ENCODE peak calls at places on chromosomes 3 and 15, in nine cellular contexts. One of them, this sample, is unnamed.
A peak's percentile ranks its signal among the peaks of the same experiment; 100 is the strongest.

GRCh38 chr3:66261318-66261717 is 40.5 kb downstream of the SLC25A26 start:
- DNase-seq in NCI-H1417: no peak
- DNase-seq in AG04449: no peak
- DNase-seq in NCI-H2029 treated with DMSO at 0.1 percent for 48 hours: no peak
- DNase-seq in ELF-1: no peak
- DNase-seq in A172: peak; percentile 29
- DNase-seq in activated CD8-positive, alpha-beta memory T cell treated with anti-CD3 and anti-CD28 coated beads, Interleukin-2, amount 10 ng/mL, durations not matched to agents 7 days and 5 days: no peak
- DNase-seq in NCI-H524: no peak
- DNase-seq in NB4: no peak
- DNase-seq in this sample: no peak

GRCh38 chr15:27535445-27536129 is 563.5 kb downstream of the OCA2 start:
- DNase-seq in NCI-H1417: no peak
- DNase-seq in AG04449: no peak
- DNase-seq in NCI-H2029 treated with DMSO at 0.1 percent for 48 hours: no peak
- DNase-seq in ELF-1: no peak
- DNase-seq in A172: no peak
- DNase-seq in activated CD8-positive, alpha-beta memory T cell treated with anti-CD3 and anti-CD28 coated beads, Interleukin-2, amount 10 ng/mL, durations not matched to agents 7 days and 5 days: no peak
- DNase-seq in NCI-H524: peak; percentile 7
- DNase-seq in NB4: peak; percentile 6
- DNase-seq in this sample: no peak

GRCh38 chr3:77780621-77781020 is 740.7 kb downstream of the ROBO2 start:
- DNase-seq in NCI-H1417: peak; percentile 14
- DNase-seq in AG04449: no peak
- DNase-seq in NCI-H2029 treated with DMSO at 0.1 percent for 48 hours: no peak
- DNase-seq in ELF-1: no peak
- DNase-seq in A172: no peak
- DNase-seq in activated CD8-positive, alpha-beta memory T cell treated with anti-CD3 and anti-CD28 coated beads, Interleukin-2, amount 10 ng/mL, durations not matched to agents 7 days and 5 days: no peak
- DNase-seq in NCI-H524: peak; percentile 73
- DNase-seq in NB4: no peak
- DNase-seq in this sample: no peak

GRCh38 chr3:141093397-141093796 is 42.2 kb downstream of the SPSB4 start:
- DNase-seq in NCI-H1417: no peak
- DNase-seq in AG04449: no peak
- DNase-seq in NCI-H2029 treated with DMSO at 0.1 percent for 48 hours: no peak
- DNase-seq in ELF-1: no peak
- DNase-seq in A172: peak; percentile 48
- DNase-seq in activated CD8-positive, alpha-beta memory T cell treated with anti-CD3 and anti-CD28 coated beads, Interleukin-2, amount 10 ng/mL, durations not matched to agents 7 days and 5 days: no peak
- DNase-seq in NCI-H524: no peak
- DNase-seq in NB4: no peak
- DNase-seq in this sample: no peak

GRCh38 chr15:89781891-89782618 is 5.9 kb downstream of the MESP2 start:
- DNase-seq in NCI-H1417: no peak
- DNase-seq in AG04449: no peak
- DNase-seq in NCI-H2029 treated with DMSO at 0.1 percent for 48 hours: no peak
- DNase-seq in ELF-1: peak; percentile 83
- DNase-seq in A172: peak; percentile 59
- DNase-seq in activated CD8-positive, alpha-beta memory T cell treated with anti-CD3 and anti-CD28 coated beads, Interleukin-2, amount 10 ng/mL, durations not matched to agents 7 days and 5 days: no peak
- DNase-seq in NCI-H524: no peak
- DNase-seq in NB4: no peak
- DNase-seq in this sample: no peak

GRCh38 chr3:56347219-56347871 is 120.9 kb downstream of the ERC2 start:
- DNase-seq in NCI-H1417: no peak
- DNase-seq in AG04449: no peak
- DNase-seq in NCI-H2029 treated with DMSO at 0.1 percent for 48 hours: no peak
- DNase-seq in ELF-1: peak; percentile 81
- DNase-seq in A172: peak; percentile 27
- DNase-seq in activated CD8-positive, alpha-beta memory T cell treated with anti-CD3 and anti-CD28 coated beads, Interleukin-2, amount 10 ng/mL, durations not matched to agents 7 days and 5 days: peak; percentile 52
- DNase-seq in NCI-H524: peak; percentile 37
- DNase-seq in NB4: peak; percentile 63
- DNase-seq in this sample: no peak

GRCh38 chr3:101847328-101847727 is 2.0 kb upstream of the NFKBIZ start:
- DNase-seq in NCI-H1417: no peak
- DNase-seq in AG04449: no peak
- DNase-seq in NCI-H2029 treated with DMSO at 0.1 percent for 48 hours: no peak
- DNase-seq in ELF-1: no peak
- DNase-seq in A172: no peak
- DNase-seq in activated CD8-positive, alpha-beta memory T cell treated with anti-CD3 and anti-CD28 coated beads, Interleukin-2, amount 10 ng/mL, durations not matched to agents 7 days and 5 days: no peak
- DNase-seq in NCI-H524: no peak
- DNase-seq in NB4: no peak
- DNase-seq in this sample: no peak

GRCh38 chr3:186775999-186776398 is 7.4 kb upstream of the EIF4A2 start:
- DNase-seq in NCI-H1417: no peak
- DNase-seq in AG04449: no peak
- DNase-seq in NCI-H2029 treated with DMSO at 0.1 percent for 48 hours: no peak
- DNase-seq in ELF-1: peak; percentile 83
- DNase-seq in A172: no peak
- DNase-seq in activated CD8-positive, alpha-beta memory T cell treated with anti-CD3 and anti-CD28 coated beads, Interleukin-2, amount 10 ng/mL, durations not matched to agents 7 days and 5 days: no peak
- DNase-seq in NCI-H524: no peak
- DNase-seq in NB4: no peak
- DNase-seq in this sample: no peak

GRCh38 chr15:35252351-35252865 is 167.3 kb upstream of the NANOGP8 start:
- DNase-seq in NCI-H1417: no peak
- DNase-seq in AG04449: no peak
- DNase-seq in NCI-H2029 treated with DMSO at 0.1 percent for 48 hours: no peak
- DNase-seq in ELF-1: no peak
- DNase-seq in A172: no peak
- DNase-seq in activated CD8-positive, alpha-beta memory T cell treated with anti-CD3 and anti-CD28 coated beads, Interleukin-2, amount 10 ng/mL, durations not matched to agents 7 days and 5 days: no peak
- DNase-seq in NCI-H524: no peak
- DNase-seq in NB4: no peak
- DNase-seq in this sample: no peak

GRCh38 chr3:159586587-159587202 is 401.9 kb upstream of the IL12A start:
- DNase-seq in NCI-H1417: peak; percentile 22
- DNase-seq in AG04449: no peak
- DNase-seq in NCI-H2029 treated with DMSO at 0.1 percent for 48 hours: no peak
- DNase-seq in ELF-1: peak; percentile 66
- DNase-seq in A172: peak; percentile 73
- DNase-seq in activated CD8-positive, alpha-beta memory T cell treated with anti-CD3 and anti-CD28 coated beads, Interleukin-2, amount 10 ng/mL, durations not matched to agents 7 days and 5 days: no peak
- DNase-seq in NCI-H524: peak; percentile 74
- DNase-seq in NB4: peak; percentile 9
- DNase-seq in this sample: no peak

GRCh38 chr3:60742606-60743145 is 508.6 kb downstream of the FHIT start:
- DNase-seq in NCI-H1417: no peak
- DNase-seq in AG04449: no peak
- DNase-seq in NCI-H2029 treated with DMSO at 0.1 percent for 48 hours: no peak
- DNase-seq in ELF-1: peak; percentile 88
- DNase-seq in A172: peak; percentile 48
- DNase-seq in activated CD8-positive, alpha-beta memory T cell treated with anti-CD3 and anti-CD28 coated beads, Interleukin-2, amount 10 ng/mL, durations not matched to agents 7 days and 5 days: no peak
- DNase-seq in NCI-H524: no peak
- DNase-seq in NB4: no peak
- DNase-seq in this sample: no peak

GRCh38 chr15:27792756-27793264 is 306.3 kb downstream of the OCA2 start:
- DNase-seq in NCI-H1417: no peak
- DNase-seq in AG04449: no peak
- DNase-seq in NCI-H2029 treated with DMSO at 0.1 percent for 48 hours: no peak
- DNase-seq in ELF-1: no peak
- DNase-seq in A172: no peak
- DNase-seq in activated CD8-positive, alpha-beta memory T cell treated with anti-CD3 and anti-CD28 coated beads, Interleukin-2, amount 10 ng/mL, durations not matched to agents 7 days and 5 days: no peak
- DNase-seq in NCI-H524: no peak
- DNase-seq in NB4: no peak
- DNase-seq in this sample: no peak

GRCh38 chr3:126156468-126156867 is 23.9 kb downstream of the ALDH1L1 start:
- DNase-seq in NCI-H1417: no peak
- DNase-seq in AG04449: no peak
- DNase-seq in NCI-H2029 treated with DMSO at 0.1 percent for 48 hours: no peak
- DNase-seq in ELF-1: no peak
- DNase-seq in A172: peak; percentile 12
- DNase-seq in activated CD8-positive, alpha-beta memory T cell treated with anti-CD3 and anti-CD28 coated beads, Interleukin-2, amount 10 ng/mL, durations not matched to agents 7 days and 5 days: peak; percentile 23
- DNase-seq in NCI-H524: peak; percentile 21
- DNase-seq in NB4: no peak
- DNase-seq in this sample: no peak

GRCh38 chr3:188720636-188721035 is 451.1 kb upstream of the TPRG1 start:
- DNase-seq in NCI-H1417: no peak
- DNase-seq in AG04449: no peak
- DNase-seq in NCI-H2029 treated with DMSO at 0.1 percent for 48 hours: no peak
- DNase-seq in ELF-1: no peak
- DNase-seq in A172: no peak
- DNase-seq in activated CD8-positive, alpha-beta memory T cell treated with anti-CD3 and anti-CD28 coated beads, Interleukin-2, amount 10 ng/mL, durations not matched to agents 7 days and 5 days: no peak
- DNase-seq in NCI-H524: no peak
- DNase-seq in NB4: no peak
- DNase-seq in this sample: no peak

GRCh38 chr3:46282041-46282440 is 39.8 kb downstream of the CCR3 start:
- DNase-seq in NCI-H1417: no peak
- DNase-seq in AG04449: no peak
- DNase-seq in NCI-H2029 treated with DMSO at 0.1 percent for 48 hours: no peak
- DNase-seq in ELF-1: no peak
- DNase-seq in A172: no peak
- DNase-seq in activated CD8-positive, alpha-beta memory T cell treated with anti-CD3 and anti-CD28 coated beads, Interleukin-2, amount 10 ng/mL, durations not matched to agents 7 days and 5 days: no peak
- DNase-seq in NCI-H524: no peak
- DNase-seq in NB4: no peak
- DNase-seq in this sample: no peak

GRCh38 chr3:143040264-143040879 is 39.0 kb downstream of the U2SURP start:
- DNase-seq in NCI-H1417: no peak
- DNase-seq in AG04449: no peak
- DNase-seq in NCI-H2029 treated with DMSO at 0.1 percent for 48 hours: no peak
- DNase-seq in ELF-1: no peak
- DNase-seq in A172: peak; percentile 19
- DNase-seq in activated CD8-positive, alpha-beta memory T cell treated with anti-CD3 and anti-CD28 coated beads, Interleukin-2, amount 10 ng/mL, durations not matched to agents 7 days and 5 days: no peak
- DNase-seq in NCI-H524: peak; percentile 35
- DNase-seq in NB4: peak; percentile 45
- DNase-seq in this sample: no peak

GRCh38 chr3:42161050-42161935 is 70.1 kb downstream of the TRAK1 start:
- DNase-seq in NCI-H1417: no peak
- DNase-seq in AG04449: no peak
- DNase-seq in NCI-H2029 treated with DMSO at 0.1 percent for 48 hours: no peak
- DNase-seq in ELF-1: no peak
- DNase-seq in A172: no peak
- DNase-seq in activated CD8-positive, alpha-beta memory T cell treated with anti-CD3 and anti-CD28 coated beads, Interleukin-2, amount 10 ng/mL, durations not matched to agents 7 days and 5 days: no peak
- DNase-seq in NCI-H524: peak; percentile 29
- DNase-seq in NB4: no peak
- DNase-seq in this sample: no peak

GRCh38 chr15:79364571-79365240 is 53.8 kb downstream of the TMED3 start:
- DNase-seq in NCI-H1417: no peak
- DNase-seq in AG04449: no peak
- DNase-seq in NCI-H2029 treated with DMSO at 0.1 percent for 48 hours: no peak
- DNase-seq in ELF-1: no peak
- DNase-seq in A172: no peak
- DNase-seq in activated CD8-positive, alpha-beta memory T cell treated with anti-CD3 and anti-CD28 coated beads, Interleukin-2, amount 10 ng/mL, durations not matched to agents 7 days and 5 days: no peak
- DNase-seq in NCI-H524: no peak
- DNase-seq in NB4: no peak
- DNase-seq in this sample: no peak

GRCh38 chr15:26382416-26383086 is 390.3 kb downstream of the GABRB3 start:
- DNase-seq in NCI-H1417: no peak
- DNase-seq in AG04449: no peak
- DNase-seq in NCI-H2029 treated with DMSO at 0.1 percent for 48 hours: no peak
- DNase-seq in ELF-1: no peak
- DNase-seq in A172: no peak
- DNase-seq in activated CD8-positive, alpha-beta memory T cell treated with anti-CD3 and anti-CD28 coated beads, Interleukin-2, amount 10 ng/mL, durations not matched to agents 7 days and 5 days: no peak
- DNase-seq in NCI-H524: no peak
- DNase-seq in NB4: no peak
- DNase-seq in this sample: no peak

GRCh38 chr3:126146525-126147146 is 33.8 kb downstream of the ALDH1L1 start:
- DNase-seq in NCI-H1417: no peak
- DNase-seq in AG04449: no peak
- DNase-seq in NCI-H2029 treated with DMSO at 0.1 percent for 48 hours: no peak
- DNase-seq in ELF-1: no peak
- DNase-seq in A172: no peak
- DNase-seq in activated CD8-positive, alpha-beta memory T cell treated with anti-CD3 and anti-CD28 coated beads, Interleukin-2, amount 10 ng/mL, durations not matched to agents 7 days and 5 days: peak; percentile 19
- DNase-seq in NCI-H524: no peak
- DNase-seq in NB4: no peak
- DNase-seq in this sample: peak; percentile 7

GRCh38 chr3:33523093-33523667 is 83.0 kb upstream of the UBP1 start:
- DNase-seq in NCI-H1417: no peak
- DNase-seq in AG04449: no peak
- DNase-seq in NCI-H2029 treated with DMSO at 0.1 percent for 48 hours: no peak
- DNase-seq in ELF-1: no peak
- DNase-seq in A172: no peak
- DNase-seq in activated CD8-positive, alpha-beta memory T cell treated with anti-CD3 and anti-CD28 coated beads, Interleukin-2, amount 10 ng/mL, durations not matched to agents 7 days and 5 days: no peak
- DNase-seq in NCI-H524: no peak
- DNase-seq in NB4: no peak
- DNase-seq in this sample: no peak

GRCh38 chr3:147038456-147038855 is 367.9 kb downstream of the ZIC4 start:
- DNase-seq in NCI-H1417: no peak
- DNase-seq in AG04449: peak; percentile 45
- DNase-seq in NCI-H2029 treated with DMSO at 0.1 percent for 48 hours: no peak
- DNase-seq in ELF-1: no peak
- DNase-seq in A172: peak; percentile 11
- DNase-seq in activated CD8-positive, alpha-beta memory T cell treated with anti-CD3 and anti-CD28 coated beads, Interleukin-2, amount 10 ng/mL, durations not matched to agents 7 days and 5 days: no peak
- DNase-seq in NCI-H524: no peak
- DNase-seq in NB4: no peak
- DNase-seq in this sample: no peak

GRCh38 chr15:63939531-63940130 is 105.9 kb upstream of the HERC1 start:
- DNase-seq in NCI-H1417: no peak
- DNase-seq in AG04449: no peak
- DNase-seq in NCI-H2029 treated with DMSO at 0.1 percent for 48 hours: no peak
- DNase-seq in ELF-1: peak; percentile 29
- DNase-seq in A172: peak; percentile 62
- DNase-seq in activated CD8-positive, alpha-beta memory T cell treated with anti-CD3 and anti-CD28 coated beads, Interleukin-2, amount 10 ng/mL, durations not matched to agents 7 days and 5 days: peak; percentile 48
- DNase-seq in NCI-H524: peak; percentile 49
- DNase-seq in NB4: no peak
- DNase-seq in this sample: no peak

GRCh38 chr15:63291507-63291906 is 14.1 kb downstream of the APH1B start:
- DNase-seq in NCI-H1417: no peak
- DNase-seq in AG04449: peak; percentile 91
- DNase-seq in NCI-H2029 treated with DMSO at 0.1 percent for 48 hours: no peak
- DNase-seq in ELF-1: no peak
- DNase-seq in A172: peak; percentile 84
- DNase-seq in activated CD8-positive, alpha-beta memory T cell treated with anti-CD3 and anti-CD28 coated beads, Interleukin-2, amount 10 ng/mL, durations not matched to agents 7 days and 5 days: no peak
- DNase-seq in NCI-H524: no peak
- DNase-seq in NB4: no peak
- DNase-seq in this sample: no peak

GRCh38 chr15:79283252-79284048 is 928 bp downstream of the ANKRD34C start:
- DNase-seq in NCI-H1417: no peak
- DNase-seq in AG04449: no peak
- DNase-seq in NCI-H2029 treated with DMSO at 0.1 percent for 48 hours: no peak
- DNase-seq in ELF-1: peak; percentile 78
- DNase-seq in A172: no peak
- DNase-seq in activated CD8-positive, alpha-beta memory T cell treated with anti-CD3 and anti-CD28 coated beads, Interleukin-2, amount 10 ng/mL, durations not matched to agents 7 days and 5 days: peak; percentile 46
- DNase-seq in NCI-H524: peak; percentile 40
- DNase-seq in NB4: peak; percentile 37
- DNase-seq in this sample: no peak

GRCh38 chr3:36843065-36844051 is 79.0 kb upstream of the DCLK3 start:
- DNase-seq in NCI-H1417: peak; percentile 16
- DNase-seq in AG04449: no peak
- DNase-seq in NCI-H2029 treated with DMSO at 0.1 percent for 48 hours: no peak
- DNase-seq in ELF-1: peak; percentile 60
- DNase-seq in A172: peak; percentile 26
- DNase-seq in activated CD8-positive, alpha-beta memory T cell treated with anti-CD3 and anti-CD28 coated beads, Interleukin-2, amount 10 ng/mL, durations not matched to agents 7 days and 5 days: peak; percentile 81
- DNase-seq in NCI-H524: peak; percentile 75
- DNase-seq in NB4: peak; percentile 39
- DNase-seq in this sample: no peak

GRCh38 chr3:194161181-194162045 is 25.5 kb downstream of the HES1 start:
- DNase-seq in NCI-H1417: no peak
- DNase-seq in AG04449: no peak
- DNase-seq in NCI-H2029 treated with DMSO at 0.1 percent for 48 hours: no peak
- DNase-seq in ELF-1: peak; percentile 65
- DNase-seq in A172: no peak
- DNase-seq in activated CD8-positive, alpha-beta memory T cell treated with anti-CD3 and anti-CD28 coated beads, Interleukin-2, amount 10 ng/mL, durations not matched to agents 7 days and 5 days: no peak
- DNase-seq in NCI-H524: no peak
- DNase-seq in NB4: no peak
- DNase-seq in this sample: no peak

GRCh38 chr15:48720646-48721045 is 75.1 kb upstream of the FBN1 start:
- DNase-seq in NCI-H1417: no peak
- DNase-seq in AG04449: no peak
- DNase-seq in NCI-H2029 treated with DMSO at 0.1 percent for 48 hours: no peak
- DNase-seq in ELF-1: no peak
- DNase-seq in A172: no peak
- DNase-seq in activated CD8-positive, alpha-beta memory T cell treated with anti-CD3 and anti-CD28 coated beads, Interleukin-2, amount 10 ng/mL, durations not matched to agents 7 days and 5 days: no peak
- DNase-seq in NCI-H524: no peak
- DNase-seq in NB4: peak; percentile 24
- DNase-seq in this sample: no peak

GRCh38 chr3:156356537-156357363 is 198.2 kb downstream of the SSR3 start:
- DNase-seq in NCI-H1417: no peak
- DNase-seq in AG04449: no peak
- DNase-seq in NCI-H2029 treated with DMSO at 0.1 percent for 48 hours: no peak
- DNase-seq in ELF-1: no peak
- DNase-seq in A172: no peak
- DNase-seq in activated CD8-positive, alpha-beta memory T cell treated with anti-CD3 and anti-CD28 coated beads, Interleukin-2, amount 10 ng/mL, durations not matched to agents 7 days and 5 days: no peak
- DNase-seq in NCI-H524: no peak
- DNase-seq in NB4: no peak
- DNase-seq in this sample: no peak

GRCh38 chr3:185968168-185968567 is 30.4 kb upstream of the TRA2B start:
- DNase-seq in NCI-H1417: no peak
- DNase-seq in AG04449: no peak
- DNase-seq in NCI-H2029 treated with DMSO at 0.1 percent for 48 hours: no peak
- DNase-seq in ELF-1: no peak
- DNase-seq in A172: no peak
- DNase-seq in activated CD8-positive, alpha-beta memory T cell treated with anti-CD3 and anti-CD28 coated beads, Interleukin-2, amount 10 ng/mL, durations not matched to agents 7 days and 5 days: no peak
- DNase-seq in NCI-H524: no peak
- DNase-seq in NB4: no peak
- DNase-seq in this sample: no peak

GRCh38 chr3:4166540-4166939 is 136.6 kb upstream of the SETMAR start:
- DNase-seq in NCI-H1417: no peak
- DNase-seq in AG04449: no peak
- DNase-seq in NCI-H2029 treated with DMSO at 0.1 percent for 48 hours: no peak
- DNase-seq in ELF-1: no peak
- DNase-seq in A172: no peak
- DNase-seq in activated CD8-positive, alpha-beta memory T cell treated with anti-CD3 and anti-CD28 coated beads, Interleukin-2, amount 10 ng/mL, durations not matched to agents 7 days and 5 days: no peak
- DNase-seq in NCI-H524: peak; percentile 7
- DNase-seq in NB4: peak; percentile 2
- DNase-seq in this sample: no peak